ENCODE peak calls at places on chromosomes 1 and 21, in ten cellular contexts. One of them, this sample, is unnamed.

GRCh38 chr1:1146026-1146425 is 27.7 kb upstream of the TTLL10 start:
- DNase-seq in K562: no peak
- DNase-seq in stomach: no peak
- DNase-seq in SK-N-SH: no peak
- DNase-seq in A549: no peak
- DNase-seq in tibial nerve: no peak
- DNase-seq in sigmoid colon: no peak
- DNase-seq in upper lobe of left lung: no peak
- DNase-seq in transverse colon: no peak
- DNase-seq in suprapubic skin: no peak
- DNase-seq in this sample: no peak

GRCh38 chr1:153260473-153260979 is 1.0 kb downstream of the LORICRIN start:
- DNase-seq in sigmoid colon: no peak
- DNase-seq in SK-N-SH: peak; percentile 18
- DNase-seq in K562: no peak
- DNase-seq in transverse colon: no peak
- DNase-seq in tibial nerve: no peak
- DNase-seq in A549: no peak
- DNase-seq in suprapubic skin: no peak
- DNase-seq in stomach: no peak
- DNase-seq in upper lobe of left lung: no peak
- DNase-seq in this sample: no peak

GRCh38 chr21:29077651-29078090 is 4.2 kb upstream of the CCT8 start:
- DNase-seq in stomach: no peak
- DNase-seq in sigmoid colon: no peak
- DNase-seq in K562: no peak
- DNase-seq in tibial nerve: no peak
- DNase-seq in SK-N-SH: no peak
- DNase-seq in upper lobe of left lung: peak; percentile 45
- DNase-seq in transverse colon: no peak
- DNase-seq in A549: peak; percentile 28
- DNase-seq in suprapubic skin: no peak
- DNase-seq in this sample: no peak

GRCh38 chr1:173507205-173507846 is 30.2 kb downstream of the PRDX6 start:
- DNase-seq in upper lobe of left lung: peak; percentile 27
- DNase-seq in A549: no peak
- DNase-seq in SK-N-SH: no peak
- DNase-seq in K562: no peak
- DNase-seq in suprapubic skin: no peak
- DNase-seq in transverse colon: no peak
- DNase-seq in tibial nerve: no peak
- DNase-seq in sigmoid colon: no peak
- DNase-seq in stomach: no peak
- DNase-seq in this sample: no peak

GRCh38 chr1:160144921-160145320 is 6.5 kb upstream of the ATP1A4 start:
- DNase-seq in tibial nerve: no peak
- DNase-seq in K562: no peak
- DNase-seq in stomach: no peak
- DNase-seq in upper lobe of left lung: no peak
- DNase-seq in suprapubic skin: no peak
- DNase-seq in sigmoid colon: no peak
- DNase-seq in transverse colon: no peak
- DNase-seq in SK-N-SH: no peak
- DNase-seq in A549: no peak
- DNase-seq in this sample: no peak

GRCh38 chr1:61247881-61248752 is 165.8 kb downstream of the NFIA start:
- DNase-seq in sigmoid colon: no peak
- DNase-seq in stomach: no peak
- DNase-seq in SK-N-SH: no peak
- DNase-seq in upper lobe of left lung: no peak
- DNase-seq in transverse colon: no peak
- DNase-seq in suprapubic skin: no peak
- DNase-seq in A549: no peak
- DNase-seq in K562: no peak
- DNase-seq in tibial nerve: no peak
- DNase-seq in this sample: no peak

GRCh38 chr1:92749024-92749634 is 35.8 kb downstream of the EVI5 start:
- DNase-seq in SK-N-SH: peak; percentile 22
- DNase-seq in sigmoid colon: no peak
- DNase-seq in tibial nerve: no peak
- DNase-seq in A549: peak; percentile 36
- DNase-seq in suprapubic skin: no peak
- DNase-seq in K562: peak; percentile 40
- DNase-seq in stomach: peak; percentile 39
- DNase-seq in upper lobe of left lung: peak; percentile 45
- DNase-seq in transverse colon: peak; percentile 41
- DNase-seq in this sample: no peak

GRCh38 chr1:234395297-234395696 is 22.0 kb downstream of the COA6 start:
- DNase-seq in suprapubic skin: no peak
- DNase-seq in transverse colon: no peak
- DNase-seq in stomach: no peak
- DNase-seq in SK-N-SH: no peak
- DNase-seq in upper lobe of left lung: no peak
- DNase-seq in K562: no peak
- DNase-seq in sigmoid colon: no peak
- DNase-seq in tibial nerve: no peak
- DNase-seq in A549: no peak
- DNase-seq in this sample: no peak

GRCh38 chr1:41846595-41846994 is 72.1 kb downstream of the HIVEP3 start:
- DNase-seq in SK-N-SH: no peak
- DNase-seq in K562: no peak
- DNase-seq in tibial nerve: no peak
- DNase-seq in transverse colon: no peak
- DNase-seq in sigmoid colon: no peak
- DNase-seq in stomach: no peak
- DNase-seq in suprapubic skin: no peak
- DNase-seq in A549: no peak
- DNase-seq in upper lobe of left lung: no peak
- DNase-seq in this sample: no peak

GRCh38 chr21:34913786-34914185 is 135.3 kb downstream of the RUNX1 start:
- DNase-seq in sigmoid colon: no peak
- DNase-seq in K562: no peak
- DNase-seq in suprapubic skin: no peak
- DNase-seq in transverse colon: no peak
- DNase-seq in A549: no peak
- DNase-seq in tibial nerve: no peak
- DNase-seq in upper lobe of left lung: no peak
- DNase-seq in stomach: no peak
- DNase-seq in SK-N-SH: no peak
- DNase-seq in this sample: no peak

GRCh38 chr21:33643658-33644311 is 1.5 kb downstream of the ITSN1 start:
- DNase-seq in K562: no peak
- DNase-seq in A549: no peak
- DNase-seq in tibial nerve: no peak
- DNase-seq in stomach: no peak
- DNase-seq in suprapubic skin: no peak
- DNase-seq in sigmoid colon: no peak
- DNase-seq in upper lobe of left lung: no peak
- DNase-seq in transverse colon: no peak
- DNase-seq in SK-N-SH: peak; percentile 38
- DNase-seq in this sample: no peak

GRCh38 chr1:3336641-3337621 is 117.5 kb upstream of the ARHGEF16 start:
- DNase-seq in stomach: no peak
- DNase-seq in SK-N-SH: no peak
- DNase-seq in tibial nerve: no peak
- DNase-seq in upper lobe of left lung: peak; percentile 60
- DNase-seq in K562: no peak
- DNase-seq in sigmoid colon: no peak
- DNase-seq in suprapubic skin: no peak
- DNase-seq in A549: no peak
- DNase-seq in transverse colon: no peak
- DNase-seq in this sample: no peak

GRCh38 chr1:172167801-172168596 is 252.5 kb upstream of the C1orf105 start:
- DNase-seq in sigmoid colon: no peak
- DNase-seq in tibial nerve: no peak
- DNase-seq in SK-N-SH: peak; percentile 1
- DNase-seq in K562: no peak
- DNase-seq in transverse colon: no peak
- DNase-seq in stomach: no peak
- DNase-seq in upper lobe of left lung: no peak
- DNase-seq in suprapubic skin: no peak
- DNase-seq in A549: no peak
- DNase-seq in this sample: no peak

GRCh38 chr1:42170779-42171621 is 6.5 kb upstream of the GUCA2A start:
- DNase-seq in K562: no peak
- DNase-seq in A549: no peak
- DNase-seq in transverse colon: peak; percentile 8
- DNase-seq in stomach: no peak
- DNase-seq in suprapubic skin: no peak
- DNase-seq in upper lobe of left lung: peak; percentile 73
- DNase-seq in sigmoid colon: no peak
- DNase-seq in SK-N-SH: no peak
- DNase-seq in tibial nerve: no peak
- DNase-seq in this sample: no peak

DNA sequence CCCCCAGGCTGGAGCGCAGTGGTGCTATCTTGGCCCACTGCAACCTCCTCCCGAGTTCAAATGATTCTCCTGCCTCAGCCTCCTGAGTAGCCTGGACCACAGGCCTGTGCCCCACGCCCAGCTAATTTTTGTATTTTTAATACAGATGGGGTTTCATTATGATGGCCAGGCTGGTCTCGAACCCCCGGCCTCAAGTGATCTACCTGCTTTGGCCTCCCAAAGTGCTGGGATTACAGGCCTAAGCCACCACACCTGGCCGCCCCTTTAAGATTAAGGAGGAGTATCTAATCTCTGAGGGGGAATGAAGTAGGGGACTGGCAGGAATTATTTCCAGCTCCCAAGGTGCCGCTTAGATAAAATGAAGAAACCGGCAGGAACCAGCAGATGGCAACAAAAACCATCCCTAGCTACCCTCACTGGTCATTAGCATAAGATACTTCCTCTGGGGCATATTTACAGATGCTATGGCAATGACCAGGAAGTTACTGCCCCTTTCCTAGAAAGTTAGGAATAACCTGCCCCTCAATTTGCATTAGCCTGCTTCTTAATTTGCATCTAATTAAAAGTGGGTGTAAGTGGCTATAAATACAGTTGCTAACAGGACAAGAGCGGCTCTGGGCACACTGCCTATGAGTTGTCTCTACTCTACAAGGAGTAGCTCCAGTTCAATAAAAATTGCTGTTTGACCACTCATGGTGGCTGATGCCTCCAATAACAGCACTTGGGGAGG is 7.1 kb upstream of the NSUN4 start:
- DNase-seq in K562: no peak
- DNase-seq in transverse colon: no peak
- DNase-seq in stomach: no peak
- DNase-seq in sigmoid colon: no peak
- DNase-seq in SK-N-SH: peak; percentile 59
- DNase-seq in suprapubic skin: no peak
- DNase-seq in A549: peak; percentile 45
- DNase-seq in tibial nerve: no peak
- DNase-seq in upper lobe of left lung: no peak
- DNase-seq in this sample: no peak
- TF ChIP-seq EP300 in K562: no peak
- TF ChIP-seq EP300 in transverse colon: no peak
- TF ChIP-seq EP300 in stomach: no peak
- TF ChIP-seq EP300 in sigmoid colon: no peak
- TF ChIP-seq EP300 in SK-N-SH: no peak
- TF ChIP-seq EP300 in suprapubic skin: no peak
- TF ChIP-seq EP300 in A549: no peak
- TF ChIP-seq EP300 in tibial nerve: no peak
- TF ChIP-seq EP300 in upper lobe of left lung: no peak
- TF ChIP-seq EP300 in this sample: no peak

GRCh38 chr1:29238601-29238964 is 2.3 kb downstream of the PTPRU start:
- DNase-seq in A549: no peak
- DNase-seq in tibial nerve: no peak
- DNase-seq in transverse colon: no peak
- DNase-seq in sigmoid colon: no peak
- DNase-seq in stomach: no peak
- DNase-seq in K562: no peak
- DNase-seq in SK-N-SH: no peak
- DNase-seq in upper lobe of left lung: no peak
- DNase-seq in suprapubic skin: no peak
- DNase-seq in this sample: peak; percentile 31

GRCh38 chr1:29236743-29236992 is 346 bp downstream of the PTPRU start:
- DNase-seq in upper lobe of left lung: no peak
- DNase-seq in tibial nerve: no peak
- DNase-seq in SK-N-SH: no peak
- DNase-seq in sigmoid colon: no peak
- DNase-seq in A549: no peak
- DNase-seq in suprapubic skin: no peak
- DNase-seq in K562: no peak
- DNase-seq in transverse colon: no peak
- DNase-seq in stomach: no peak
- DNase-seq in this sample: no peak

GRCh38 chr1:29239142-29239541 is 2.8 kb downstream of the PTPRU start:
- DNase-seq in K562: no peak
- DNase-seq in SK-N-SH: peak; percentile 38
- DNase-seq in A549: no peak
- DNase-seq in upper lobe of left lung: peak; percentile 80
- DNase-seq in sigmoid colon: no peak
- DNase-seq in tibial nerve: no peak
- DNase-seq in transverse colon: no peak
- DNase-seq in suprapubic skin: no peak
- DNase-seq in stomach: no peak
- DNase-seq in this sample: no peak

GRCh38 chr1:29236993-29237905 is 927 bp downstream of the PTPRU start:
- DNase-seq in SK-N-SH: peak; percentile 79
- DNase-seq in A549: no peak
- DNase-seq in stomach: peak; percentile 44
- DNase-seq in upper lobe of left lung: peak; percentile 45
- DNase-seq in K562: peak; percentile 54
- DNase-seq in tibial nerve: no peak
- DNase-seq in suprapubic skin: no peak
- DNase-seq in sigmoid colon: peak; percentile 80
- DNase-seq in transverse colon: peak; percentile 18
- DNase-seq in this sample: peak; percentile 60

GRCh38 chr1:29237906-29238600 is 1.7 kb downstream of the PTPRU start:
- DNase-seq in SK-N-SH: peak; percentile 80
- DNase-seq in stomach: peak; percentile 44
- DNase-seq in suprapubic skin: no peak
- DNase-seq in K562: peak; percentile 47
- DNase-seq in sigmoid colon: peak; percentile 81
- DNase-seq in A549: no peak
- DNase-seq in tibial nerve: peak; percentile 28
- DNase-seq in upper lobe of left lung: peak; percentile 64
- DNase-seq in transverse colon: peak; percentile 30
- DNase-seq in this sample: peak; percentile 64
- H3K4me3 ChIP-seq in SK-N-SH: peak overlapping the region; percentile 39
- H3K4me3 ChIP-seq in stomach: peak overlapping the region; percentile 70
- H3K4me3 ChIP-seq in suprapubic skin: peak overlapping the region; percentile 71
- H3K4me3 ChIP-seq in K562: no peak overlapping the region
- H3K4me3 ChIP-seq in sigmoid colon: peak overlapping the region; percentile 60
- H3K4me3 ChIP-seq in A549: peak overlapping the region; percentile 79
- H3K4me3 ChIP-seq in tibial nerve: peak overlapping the region; percentile 41
- H3K4me3 ChIP-seq in upper lobe of left lung: peak overlapping the region; percentile 76
- H3K4me3 ChIP-seq in transverse colon: peak overlapping the region; percentile 49
- H3K4me3 ChIP-seq in this sample: peak overlapping the region; percentile 58

GRCh38 chr1:91608876-91609275 is 108.2 kb downstream of the CDC7 start:
- DNase-seq in A549: no peak
- DNase-seq in transverse colon: no peak
- DNase-seq in sigmoid colon: no peak
- DNase-seq in upper lobe of left lung: no peak
- DNase-seq in SK-N-SH: no peak
- DNase-seq in tibial nerve: no peak
- DNase-seq in stomach: no peak
- DNase-seq in suprapubic skin: no peak
- DNase-seq in K562: no peak
- DNase-seq in this sample: no peak
- TF ChIP-seq EP300 in A549: no peak
- TF ChIP-seq EP300 in transverse colon: no peak
- TF ChIP-seq EP300 in sigmoid colon: peak; percentile 25
- TF ChIP-seq EP300 in upper lobe of left lung: no peak
- TF ChIP-seq EP300 in SK-N-SH: no peak
- TF ChIP-seq EP300 in tibial nerve: no peak
- TF ChIP-seq EP300 in stomach: no peak
- TF ChIP-seq EP300 in suprapubic skin: no peak
- TF ChIP-seq EP300 in K562: no peak
- TF ChIP-seq EP300 in this sample: no peak

GRCh38 chr1:91502138-91502881 is 1.7 kb downstream of the CDC7 start:
- DNase-seq in upper lobe of left lung: no peak
- DNase-seq in K562: no peak
- DNase-seq in sigmoid colon: no peak
- DNase-seq in transverse colon: no peak
- DNase-seq in stomach: no peak
- DNase-seq in SK-N-SH: no peak
- DNase-seq in suprapubic skin: no peak
- DNase-seq in A549: no peak
- DNase-seq in tibial nerve: no peak
- DNase-seq in this sample: no peak
- H3K4me3 ChIP-seq in upper lobe of left lung: peak overlapping the region; percentile 78
- H3K4me3 ChIP-seq in K562: peak overlapping the region; percentile 56
- H3K4me3 ChIP-seq in sigmoid colon: peak overlapping the region; percentile 68
- H3K4me3 ChIP-seq in transverse colon: no peak overlapping the region
- H3K4me3 ChIP-seq in stomach: no peak overlapping the region
- H3K4me3 ChIP-seq in SK-N-SH: peak overlapping the region; percentile 83
- H3K4me3 ChIP-seq in suprapubic skin: no peak overlapping the region
- H3K4me3 ChIP-seq in A549: peak overlapping the region; percentile 58
- H3K4me3 ChIP-seq in tibial nerve: no peak overlapping the region
- H3K4me3 ChIP-seq in this sample: no peak overlapping the region